ENCODE peak calls at places on chromosomes 3 and 15, in five cellular contexts. V is IMR-90, B is fibroblast of lung, N is neuronal stem cell, X is astrocyte. P is an unnamed sample.

GRCh38 chr3:157112536-157112935 is 47.4 kb downstream of the CCNL1 start:
- DNase-seq in V (no peak), B (no peak), N (no peak), X (no peak), P (no peak)

GRCh38 chr3:130783629-130784028 is 37.0 kb upstream of the PIK3R4 start:
- DNase-seq in V (no peak), B (peak), N (no peak), X (peak), P (peak)

GRCh38 chr3:113441051-113441770 is at the start of gene CFAP44:
- DNase-seq in V (peak), B (peak), N (peak), X (peak), P (peak)

GRCh38 chr3:48629894-48630293 is 5.4 kb downstream of the SLC26A6 start:
- DNase-seq in V (no peak), B (no peak), N (no peak), X (no peak), P (no peak)

GRCh38 chr3:58009749-58010535 is 1.7 kb downstream of the FLNB start:
- DNase-seq in V (no peak), B (no peak), N (no peak), X (no peak), P (peak)

GRCh38 chr15:100937171-100937570 is 18.0 kb downstream of the LRRK1 start:
- DNase-seq in V (no peak), B (no peak), N (no peak), X (no peak), P (no peak)

GRCh38 chr3:151819910-151820309 is 6.0 kb downstream of the AADAC start:
- DNase-seq in V (no peak), B (no peak), N (no peak), X (no peak), P (no peak)

GRCh38 chr3:111585214-111585613 is 9.9 kb downstream of the ZBED2 start:
- DNase-seq in V (peak), B (peak), N (no peak), X (peak), P (peak)

GRCh38 chr3:41933154-41933676 is 28.7 kb downstream of the ULK4 start:
- DNase-seq in V (peak), B (peak), N (no peak), X (peak), P (peak)

GRCh38 chr3:177571271-177571972 is 374.1 kb upstream of the TBL1XR1 start:
- DNase-seq in V (no peak), B (no peak), N (no peak), X (no peak), P (no peak)

GRCh38 chr3:8625991-8626390 is 18.6 kb downstream of the SSUH2 start:
- DNase-seq in V (peak), B (peak), N (no peak), X (peak), P (peak)

GRCh38 chr15:37653018-37653417 is 281.4 kb upstream of the TMCO5A start:
- DNase-seq in V (no peak), B (no peak), N (no peak), X (no peak), P (no peak)

GRCh38 chr15:53753813-53754212 is 5.7 kb downstream of the WDR72 start:
- DNase-seq in V (no peak), B (no peak), N (no peak), X (no peak), P (no peak)

GRCh38 chr3:45124379-45124778 is 21.8 kb downstream of the CDCP1 start:
- DNase-seq in V (peak), B (peak), N (no peak), X (peak), P (peak)

GRCh38 chr15:66852064-66852905 is 150.2 kb downstream of the SMAD6 start:
- DNase-seq in V (no peak), B (no peak), N (no peak), X (no peak), P (no peak)

GRCh38 chr3:170471149-170471548 is 52.5 kb downstream of the CLDN11 start:
- DNase-seq in V (peak), B (peak), N (no peak), X (no peak), P (no peak)

GRCh38 chr15:99668533-99669182 is 64.6 kb downstream of the LYSMD4 start:
- DNase-seq in V (no peak), B (no peak), N (no peak), X (no peak), P (no peak)

GRCh38 chr3:115341208-115341607 is 194.1 kb upstream of the ZBTB20 start:
- DNase-seq in V (peak), B (peak), N (no peak), X (peak), P (peak)

GRCh38 chr15:99305761-99306505 is 54.7 kb downstream of the LRRC28 start:
- DNase-seq in V (peak), B (peak), N (peak), X (peak), P (peak)

GRCh38 chr3:162498626-162499025 is 1002.0 kb downstream of the OTOL1 start:
- DNase-seq in V (no peak), B (no peak), N (no peak), X (no peak), P (no peak)

GRCh38 chr15:48089664-48090063 is 31.1 kb upstream of the SLC24A5 start:
- DNase-seq in V (no peak), B (no peak), N (no peak), X (no peak), P (no peak)

GRCh38 chr3:35522450-35522849 is 116.9 kb upstream of the ARPP21 start:
- DNase-seq in V (no peak), B (no peak), N (no peak), X (no peak), P (no peak)

GRCh38 chr15:66891776-66892175 is 173.6 kb upstream of the SMAD3 start:
- DNase-seq in V (no peak), B (no peak), N (no peak), X (no peak), P (no peak)

GRCh38 chr3:107963581-107963980 is 127.2 kb downstream of the CD47 start:
- DNase-seq in V (no peak), B (peak), N (no peak), X (no peak), P (no peak)

GRCh38 chr3:9061634-9062033 is 98.4 kb upstream of the RAD18 start:
- DNase-seq in V (no peak), B (no peak), N (no peak), X (no peak), P (no peak)

GRCh38 chr3:112097378-112097777 is 11.2 kb downstream of the C3orf52 start:
- DNase-seq in V (peak), B (peak), N (no peak), X (peak), P (peak)

GRCh38 chr3:63324621-63325020 is 46.5 kb downstream of the SYNPR start:
- DNase-seq in V (no peak), B (no peak), N (no peak), X (no peak), P (no peak)

GRCh38 chr15:31306426-31307269 is 20.0 kb upstream of the KLF13 start:
- DNase-seq in V (no peak), B (peak), N (peak), X (peak), P (peak)

GRCh38 chr15:71011503-71012155 is 103.6 kb upstream of the THSD4 start:
- DNase-seq in V (peak), B (peak), N (peak), X (peak), P (peak)

GRCh38 chr3:190182418-190183043 is 61.8 kb upstream of the P3H2 start:
- DNase-seq in V (peak), B (peak), N (no peak), X (peak), P (no peak)

GRCh38 chr3:100005670-100006393 is 108.5 kb downstream of the FILIP1L start:
- DNase-seq in V (peak), B (no peak), N (no peak), X (no peak), P (peak)
- H3K4me2 ChIP-seq in V (peak), B (no peak), N (no peak), X (no peak), P (no peak)

GRCh38 chr15:62047278-62047847 is 12.9 kb downstream of the VPS13C start:
- DNase-seq in V (no peak), B (no peak), N (no peak), X (no peak), P (no peak)
- H3K4me2 ChIP-seq in V (no peak), B (no peak), N (no peak), X (no peak), P (no peak)

GRCh38 chr3:29695201-29695904 is 414.5 kb downstream of the RBMS3 start:
- DNase-seq in V (peak), B (peak), N (no peak), X (peak), P (peak)

GRCh38 chr3:29695905-29696238 is 415.0 kb downstream of the RBMS3 start:
- DNase-seq in V (no peak), B (peak), N (no peak), X (no peak), P (no peak)

GRCh38 chr3:29694783-29695182 is 413.9 kb downstream of the RBMS3 start:
- DNase-seq in V (peak), B (peak), N (no peak), X (peak), P (peak)

GRCh38 chr3:29696311-29696710 is 415.4 kb downstream of the RBMS3 start:
- DNase-seq in V (no peak), B (peak), N (no peak), X (no peak), P (no peak)

GRCh38 chr3:29697989-29698388 is 417.1 kb downstream of the RBMS3 start:
- DNase-seq in V (peak), B (peak), N (no peak), X (peak), P (peak)
- H3K4me2 ChIP-seq in V (no peak), B (no peak), N (no peak), X (peak), P (no peak)

GRCh38 chr15:40095381-40096093 is 13.1 kb downstream of the BMF start:
- DNase-seq in V (no peak), B (no peak), N (no peak), X (no peak), P (no peak)
- H3K4me2 ChIP-seq in V (no peak), B (no peak), N (no peak), X (no peak), P (no peak)

GRCh38 chr3:40097507-40098117 is 211.9 kb upstream of the EIF1B start:
- DNase-seq in V (no peak), B (no peak), N (no peak), X (peak), P (no peak)
- H3K4me2 ChIP-seq in V (no peak), B (no peak), N (no peak), X (peak), P (peak)

GRCh38 chr3:37161351-37161750 is 13.0 kb downstream of the LRRFIP2 start:
- DNase-seq in V (peak), B (no peak), N (no peak), X (no peak), P (no peak)

GRCh38 chr3:37168896-37169295 is 5.5 kb downstream of the LRRFIP2 start:
- DNase-seq in V (no peak), B (no peak), N (no peak), X (no peak), P (no peak)

GRCh38 chr3:37162501-37163245 is 11.7 kb downstream of the LRRFIP2 start:
- DNase-seq in V (no peak), B (no peak), N (no peak), X (no peak), P (no peak)

GRCh38 chr3:37163262-37164020 is 10.9 kb downstream of the LRRFIP2 start:
- DNase-seq in V (peak), B (peak), N (no peak), X (peak), P (peak)
- H3K4me2 ChIP-seq in V (no peak), B (peak), N (no peak), X (peak), P (peak)

GRCh38 chr3:60772584-60772983 is 478.7 kb downstream of the FHIT start:
- DNase-seq in V (no peak), B (no peak), N (no peak), X (no peak), P (no peak)
- H3K4me2 ChIP-seq in V (no peak), B (no peak), N (no peak), X (no peak), P (no peak)

DNA sequence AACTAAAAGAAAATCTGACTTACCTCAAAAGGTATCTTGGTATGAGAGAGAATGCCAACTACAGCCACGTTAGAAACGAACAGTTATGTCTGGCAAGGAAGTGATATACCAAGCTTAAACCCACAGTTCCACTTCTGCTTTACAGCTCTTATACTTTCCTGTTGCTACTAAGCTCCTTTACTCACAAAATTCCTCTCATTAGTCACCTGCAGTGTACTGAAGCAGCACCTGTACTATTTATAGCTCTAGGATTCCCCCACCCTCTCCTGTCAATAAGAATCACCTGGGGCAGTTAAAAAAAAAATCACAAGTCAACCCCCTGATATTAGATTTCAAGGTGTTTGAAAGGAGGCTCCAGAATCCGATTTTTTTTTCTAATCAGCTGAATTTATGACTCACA is 2.9 kb upstream of the TMEM266 start:
- DNase-seq in V (no peak), B (no peak), N (no peak), X (no peak), P (peak)
- H3K4me2 ChIP-seq in V (no peak), B (no peak), N (no peak), X (peak), P (peak)

DNA sequence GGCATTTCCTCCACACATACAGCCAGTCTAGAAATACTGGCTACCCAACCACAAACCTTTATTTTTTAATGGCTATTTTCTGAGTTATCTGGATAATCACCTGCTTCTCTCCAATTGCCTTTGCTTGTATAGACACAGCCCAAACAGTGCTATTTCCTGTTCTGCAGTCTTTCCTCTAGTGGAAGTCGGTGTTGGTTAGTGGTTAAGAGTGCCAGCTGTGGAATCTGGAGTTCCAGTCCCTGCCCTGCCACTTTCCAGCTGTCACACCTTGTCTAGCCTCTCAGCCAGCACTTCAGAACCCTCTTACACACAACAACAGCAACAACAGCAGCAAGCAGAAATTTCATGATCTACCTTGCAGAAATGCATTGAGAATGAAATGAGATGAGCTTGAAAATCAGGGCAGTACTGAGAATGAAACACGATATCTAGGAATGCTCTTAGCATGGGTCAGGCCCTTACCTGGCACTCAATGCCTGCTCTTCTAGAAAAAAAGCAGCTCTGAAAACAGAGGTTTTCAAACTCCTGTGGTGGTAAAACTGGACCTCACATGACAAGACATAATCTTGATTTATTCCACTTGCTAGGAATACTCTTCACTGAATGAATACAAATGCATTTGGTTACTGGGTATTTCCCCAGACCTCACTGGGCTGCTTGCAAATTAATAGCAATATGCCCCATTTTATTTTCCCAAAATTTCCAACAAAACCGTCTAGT is 3.2 kb upstream of the WNT5A start:
- DNase-seq in V (no peak), B (no peak), N (no peak), X (no peak), P (no peak)
- H3K4me2 ChIP-seq in V (peak), B (no peak), N (no peak), X (peak), P (peak)

GRCh38 chr3:117018622-117019021 is 309.0 kb downstream of the TUSC7 start:
- DNase-seq in V (no peak), B (no peak), N (no peak), X (no peak), P (no peak)
- H3K4me2 ChIP-seq in V (no peak), B (no peak), N (no peak), X (peak), P (no peak)